ENCODE peak calls at places on chromosomes 12 and 14, in eight cellular contexts. One of them, this sample, is unnamed.

GRCh38 chr14:94381149-94382030 is 7.0 kb downstream of the SERPINA1 start:
- DNase-seq in BE2C: no peak
- DNase-seq in psoas muscle: no peak
- DNase-seq in foreskin fibroblast: no peak
- DNase-seq in uterus: no peak
- DNase-seq in A549: no peak
- DNase-seq in CD8-positive, alpha-beta T cell: no peak
- DNase-seq in left ventricle myocardium inferior: no peak
- DNase-seq in this sample: no peak

GRCh38 chr12:93650626-93651025 is 26.5 kb upstream of the CRADD start:
- DNase-seq in BE2C: no peak
- DNase-seq in psoas muscle: no peak
- DNase-seq in foreskin fibroblast: no peak
- DNase-seq in uterus: no peak
- DNase-seq in A549: no peak
- DNase-seq in CD8-positive, alpha-beta T cell: no peak
- DNase-seq in left ventricle myocardium inferior: no peak
- DNase-seq in this sample: no peak

GRCh38 chr12:93449277-93449676 is 7.5 kb upstream of the UBE2N start:
- DNase-seq in BE2C: no peak
- DNase-seq in psoas muscle: no peak
- DNase-seq in foreskin fibroblast: no peak
- DNase-seq in uterus: no peak
- DNase-seq in A549: no peak
- DNase-seq in CD8-positive, alpha-beta T cell: no peak
- DNase-seq in left ventricle myocardium inferior: no peak
- DNase-seq in this sample: no peak

GRCh38 chr12:6370994-6371754 is 4.2 kb downstream of the SCNN1A start:
- DNase-seq in BE2C: no peak
- DNase-seq in psoas muscle: no peak
- DNase-seq in foreskin fibroblast: peak
- DNase-seq in uterus: peak
- DNase-seq in A549: peak
- DNase-seq in CD8-positive, alpha-beta T cell: no peak
- DNase-seq in left ventricle myocardium inferior: no peak
- DNase-seq in this sample: peak

GRCh38 chr14:31843361-31844091 is 233.6 kb upstream of the ARHGAP5 start:
- DNase-seq in BE2C: no peak
- DNase-seq in psoas muscle: no peak
- DNase-seq in foreskin fibroblast: peak
- DNase-seq in uterus: no peak
- DNase-seq in A549: no peak
- DNase-seq in CD8-positive, alpha-beta T cell: no peak
- DNase-seq in left ventricle myocardium inferior: no peak
- DNase-seq in this sample: no peak

GRCh38 chr12:51823875-51824565 is 24.5 kb downstream of the FIGNL2 start:
- DNase-seq in BE2C: peak
- DNase-seq in psoas muscle: no peak
- DNase-seq in foreskin fibroblast: peak
- DNase-seq in uterus: no peak
- DNase-seq in A549: peak
- DNase-seq in CD8-positive, alpha-beta T cell: no peak
- DNase-seq in left ventricle myocardium inferior: no peak
- DNase-seq in this sample: peak

GRCh38 chr12:3933074-3933818 is 60.0 kb upstream of the PARP11 start:
- DNase-seq in BE2C: no peak
- DNase-seq in psoas muscle: no peak
- DNase-seq in foreskin fibroblast: no peak
- DNase-seq in uterus: no peak
- DNase-seq in A549: no peak
- DNase-seq in CD8-positive, alpha-beta T cell: no peak
- DNase-seq in left ventricle myocardium inferior: no peak
- DNase-seq in this sample: no peak

GRCh38 chr12:93127582-93128331 is 198.7 kb upstream of the EEA1 start:
- DNase-seq in BE2C: peak
- DNase-seq in psoas muscle: peak
- DNase-seq in foreskin fibroblast: peak
- DNase-seq in uterus: peak
- DNase-seq in A549: no peak
- DNase-seq in CD8-positive, alpha-beta T cell: no peak
- DNase-seq in left ventricle myocardium inferior: peak
- DNase-seq in this sample: peak

GRCh38 chr14:39090548-39091111 is 12.4 kb downstream of the SEC23A start:
- DNase-seq in BE2C: no peak
- DNase-seq in psoas muscle: no peak
- DNase-seq in foreskin fibroblast: no peak
- DNase-seq in uterus: no peak
- DNase-seq in A549: no peak
- DNase-seq in CD8-positive, alpha-beta T cell: no peak
- DNase-seq in left ventricle myocardium inferior: no peak
- DNase-seq in this sample: no peak

GRCh38 chr14:50312734-50313054 is 570 bp downstream of the DMAC2L start:
- DNase-seq in BE2C: no peak
- DNase-seq in psoas muscle: no peak
- DNase-seq in foreskin fibroblast: no peak
- DNase-seq in uterus: no peak
- DNase-seq in A549: no peak
- DNase-seq in CD8-positive, alpha-beta T cell: no peak
- DNase-seq in left ventricle myocardium inferior: no peak
- DNase-seq in this sample: no peak

GRCh38 chr14:71115306-71115705 is 208.0 kb downstream of the PCNX1 start:
- DNase-seq in BE2C: no peak
- DNase-seq in psoas muscle: no peak
- DNase-seq in foreskin fibroblast: no peak
- DNase-seq in uterus: no peak
- DNase-seq in A549: no peak
- DNase-seq in CD8-positive, alpha-beta T cell: no peak
- DNase-seq in left ventricle myocardium inferior: no peak
- DNase-seq in this sample: no peak

GRCh38 chr14:105865266-105865903 is 339.0 kb downstream of the TMEM121 start:
- DNase-seq in BE2C: peak
- DNase-seq in psoas muscle: no peak
- DNase-seq in foreskin fibroblast: no peak
- DNase-seq in uterus: peak
- DNase-seq in A549: no peak
- DNase-seq in CD8-positive, alpha-beta T cell: no peak
- DNase-seq in left ventricle myocardium inferior: peak
- DNase-seq in this sample: no peak

GRCh38 chr12:26062566-26062965 is 62.3 kb downstream of the BHLHE41 start:
- DNase-seq in BE2C: no peak
- DNase-seq in psoas muscle: no peak
- DNase-seq in foreskin fibroblast: peak
- DNase-seq in uterus: no peak
- DNase-seq in A549: no peak
- DNase-seq in CD8-positive, alpha-beta T cell: no peak
- DNase-seq in left ventricle myocardium inferior: no peak
- DNase-seq in this sample: peak

GRCh38 chr12:100716949-100717732 is 77.4 kb upstream of the ANO4 start:
- DNase-seq in BE2C: peak
- DNase-seq in psoas muscle: no peak
- DNase-seq in foreskin fibroblast: peak
- DNase-seq in uterus: no peak
- DNase-seq in A549: peak
- DNase-seq in CD8-positive, alpha-beta T cell: no peak
- DNase-seq in left ventricle myocardium inferior: no peak
- DNase-seq in this sample: no peak

GRCh38 chr14:95953111-95953724 is 76.6 kb downstream of the TUNAR start:
- DNase-seq in BE2C: no peak
- DNase-seq in psoas muscle: no peak
- DNase-seq in foreskin fibroblast: peak
- DNase-seq in uterus: no peak
- DNase-seq in A549: no peak
- DNase-seq in CD8-positive, alpha-beta T cell: no peak
- DNase-seq in left ventricle myocardium inferior: no peak
- DNase-seq in this sample: peak

GRCh38 chr14:74579447-74580274 is 32.4 kb downstream of the LTBP2 start:
- DNase-seq in BE2C: no peak
- DNase-seq in psoas muscle: no peak
- DNase-seq in foreskin fibroblast: peak
- DNase-seq in uterus: no peak
- DNase-seq in A549: peak
- DNase-seq in CD8-positive, alpha-beta T cell: no peak
- DNase-seq in left ventricle myocardium inferior: no peak
- DNase-seq in this sample: no peak

DNA sequence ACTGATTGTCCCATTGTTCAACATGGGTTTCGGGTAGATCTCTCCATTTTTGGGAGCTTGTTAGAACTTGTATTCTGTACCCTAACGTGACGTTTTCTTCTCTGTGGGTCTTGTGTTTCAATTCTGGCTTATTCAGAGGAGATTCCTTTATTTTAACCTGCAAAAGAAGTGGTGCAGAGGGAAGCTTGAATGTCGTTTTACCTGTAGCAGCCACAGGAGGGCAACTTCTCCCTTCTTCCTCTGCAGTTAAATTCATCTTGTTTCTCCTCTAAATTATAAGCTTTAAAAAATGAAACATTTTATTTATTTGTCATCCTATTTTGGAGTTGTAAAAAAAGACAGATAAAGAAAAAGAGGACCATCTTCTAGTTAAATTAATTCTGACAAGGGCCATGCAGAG is 13.7 kb upstream of the CLEC4D start:
- DNase-seq in BE2C: no peak
- DNase-seq in psoas muscle: no peak
- DNase-seq in foreskin fibroblast: no peak
- DNase-seq in uterus: no peak
- DNase-seq in A549: no peak
- DNase-seq in CD8-positive, alpha-beta T cell: no peak
- DNase-seq in left ventricle myocardium inferior: no peak
- DNase-seq in this sample: no peak
- TF ChIP-seq CTCF in BE2C: no peak
- TF ChIP-seq CTCF in psoas muscle: no peak
- TF ChIP-seq CTCF in foreskin fibroblast: no peak
- TF ChIP-seq CTCF in uterus: no peak
- TF ChIP-seq CTCF in A549: no peak
- TF ChIP-seq CTCF in CD8-positive, alpha-beta T cell: no peak
- TF ChIP-seq CTCF in left ventricle myocardium inferior: no peak
- TF ChIP-seq CTCF in this sample: no peak

GRCh38 chr14:68099348-68100045 is 279.9 kb downstream of the RAD51B start:
- DNase-seq in BE2C: no peak
- DNase-seq in psoas muscle: no peak
- DNase-seq in foreskin fibroblast: no peak
- DNase-seq in uterus: peak
- DNase-seq in A549: no peak
- DNase-seq in CD8-positive, alpha-beta T cell: no peak
- DNase-seq in left ventricle myocardium inferior: no peak
- DNase-seq in this sample: no peak
- H3K4me3 ChIP-seq in BE2C: no peak
- H3K4me3 ChIP-seq in psoas muscle: no peak
- H3K4me3 ChIP-seq in foreskin fibroblast: no peak
- H3K4me3 ChIP-seq in uterus: no peak
- H3K4me3 ChIP-seq in A549: no peak
- H3K4me3 ChIP-seq in CD8-positive, alpha-beta T cell: no peak
- H3K4me3 ChIP-seq in left ventricle myocardium inferior: no peak
- H3K4me3 ChIP-seq in this sample: no peak

GRCh38 chr12:104285740-104286537 is 17.6 kb upstream of the EID3 start:
- DNase-seq in BE2C: no peak
- DNase-seq in psoas muscle: no peak
- DNase-seq in foreskin fibroblast: peak
- DNase-seq in uterus: no peak
- DNase-seq in A549: no peak
- DNase-seq in CD8-positive, alpha-beta T cell: no peak
- DNase-seq in left ventricle myocardium inferior: no peak
- DNase-seq in this sample: no peak

GRCh38 chr12:104290855-104291254 is 12.7 kb upstream of the EID3 start:
- DNase-seq in BE2C: no peak
- DNase-seq in psoas muscle: no peak
- DNase-seq in foreskin fibroblast: no peak
- DNase-seq in uterus: no peak
- DNase-seq in A549: no peak
- DNase-seq in CD8-positive, alpha-beta T cell: no peak
- DNase-seq in left ventricle myocardium inferior: no peak
- DNase-seq in this sample: no peak

GRCh38 chr12:104290320-104290719 is 13.2 kb upstream of the EID3 start:
- DNase-seq in BE2C: no peak
- DNase-seq in psoas muscle: no peak
- DNase-seq in foreskin fibroblast: no peak
- DNase-seq in uterus: no peak
- DNase-seq in A549: no peak
- DNase-seq in CD8-positive, alpha-beta T cell: no peak
- DNase-seq in left ventricle myocardium inferior: no peak
- DNase-seq in this sample: no peak

GRCh38 chr12:104286538-104287482 is 16.7 kb upstream of the EID3 start:
- DNase-seq in BE2C: peak
- DNase-seq in psoas muscle: peak
- DNase-seq in foreskin fibroblast: peak
- DNase-seq in uterus: peak
- DNase-seq in A549: peak
- DNase-seq in CD8-positive, alpha-beta T cell: peak
- DNase-seq in left ventricle myocardium inferior: peak
- DNase-seq in this sample: peak

DNA sequence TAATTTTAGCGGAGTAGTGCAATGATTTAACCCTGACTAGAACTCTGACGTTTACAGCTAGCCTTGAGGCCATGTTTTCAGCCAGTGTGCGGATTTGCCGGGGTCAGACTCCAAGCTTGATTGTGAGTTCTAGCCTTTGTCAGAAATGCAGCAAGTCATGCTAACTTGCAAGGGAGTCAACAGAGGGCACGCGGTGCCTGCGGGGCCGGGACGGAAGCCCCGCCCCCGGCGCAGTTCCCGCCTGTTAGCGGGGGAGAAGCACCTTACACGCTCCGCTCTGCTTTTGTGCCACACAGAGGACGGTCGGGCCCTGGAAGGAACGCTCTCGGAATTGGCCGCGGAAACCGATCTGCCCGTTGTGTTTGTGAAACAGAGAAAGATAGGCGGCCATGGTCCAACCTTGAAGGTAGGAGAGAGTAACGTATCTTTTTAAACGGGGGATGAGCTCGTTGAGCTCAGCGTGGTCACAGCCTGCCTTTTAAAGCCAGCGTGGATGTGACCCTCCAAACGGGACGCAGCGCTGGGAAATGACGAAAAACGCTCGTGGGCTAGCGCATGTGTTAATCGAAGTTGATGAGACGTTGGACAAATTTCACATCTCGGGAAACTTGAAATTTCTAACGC is 14.8 kb upstream of the EID3 start:
- DNase-seq in BE2C: peak
- DNase-seq in psoas muscle: peak
- DNase-seq in foreskin fibroblast: peak
- DNase-seq in uterus: peak
- DNase-seq in A549: peak
- DNase-seq in CD8-positive, alpha-beta T cell: peak
- DNase-seq in left ventricle myocardium inferior: peak
- DNase-seq in this sample: no peak
- TF ChIP-seq CTCF in BE2C: no peak
- TF ChIP-seq CTCF in psoas muscle: no peak
- TF ChIP-seq CTCF in foreskin fibroblast: no peak
- TF ChIP-seq CTCF in uterus: peak
- TF ChIP-seq CTCF in A549: no peak
- TF ChIP-seq CTCF in CD8-positive, alpha-beta T cell: no peak
- TF ChIP-seq CTCF in left ventricle myocardium inferior: no peak
- TF ChIP-seq CTCF in this sample: no peak

DNA sequence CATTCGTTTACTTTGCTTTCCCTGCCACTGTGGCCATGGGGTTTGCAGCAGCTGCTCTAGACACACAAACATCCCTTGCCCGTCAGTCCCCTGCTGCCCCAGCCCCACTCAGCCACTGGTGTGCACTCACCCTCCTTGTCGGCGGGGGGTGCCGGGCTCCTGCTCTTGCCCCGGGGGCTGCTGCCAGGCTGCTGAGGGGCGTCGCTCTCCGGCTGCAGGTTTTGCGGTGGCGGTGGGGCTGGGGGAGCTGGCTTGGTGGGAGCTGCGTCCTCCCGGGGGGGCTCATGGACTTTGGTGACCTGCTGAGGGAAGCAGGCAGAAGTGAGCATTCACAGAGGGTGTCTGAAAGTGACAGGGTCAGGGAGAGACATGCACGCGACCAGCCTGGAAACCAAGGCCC is 67.1 kb downstream of the RFLNA start:
- DNase-seq in BE2C: no peak
- DNase-seq in psoas muscle: no peak
- DNase-seq in foreskin fibroblast: no peak
- DNase-seq in uterus: no peak
- DNase-seq in A549: no peak
- DNase-seq in CD8-positive, alpha-beta T cell: no peak
- DNase-seq in left ventricle myocardium inferior: no peak
- DNase-seq in this sample: no peak
- H3K4me3 ChIP-seq in BE2C: no peak
- H3K4me3 ChIP-seq in psoas muscle: no peak
- H3K4me3 ChIP-seq in foreskin fibroblast: no peak
- H3K4me3 ChIP-seq in uterus: no peak
- H3K4me3 ChIP-seq in A549: no peak
- H3K4me3 ChIP-seq in CD8-positive, alpha-beta T cell: no peak
- H3K4me3 ChIP-seq in left ventricle myocardium inferior: no peak
- H3K4me3 ChIP-seq in this sample: no peak

This sample was measured in HFF-Myc.